ENCODE peak calls at places on chromosomes 12 and 14, in seven cellular contexts. One of them, this sample, is unnamed.
A peak's percentile ranks its signal among the peaks of the same experiment; 100 is the strongest.

GRCh38 chr12:42815068-42815467 is 225.5 kb upstream of the PRICKLE1 start:
- DNase-seq in CD4-positive, CD25-positive, alpha-beta regulatory T cell: no peak
- DNase-seq in NCI-H1105: no peak
- DNase-seq in AG09309: no peak
- DNase-seq in activated naive CD4-positive, alpha-beta T cell treated with anti-CD3 and anti-CD28 coated beads, Interleukin-2, amount 10 ng/mL, durations not matched to agents 7 days and 5 days: no peak
- DNase-seq in small intestine: no peak
- DNase-seq in T-cell: no peak
- DNase-seq in this sample: no peak

GRCh38 chr14:36293824-36294223 is 26.6 kb downstream of the MBIP start:
- DNase-seq in CD4-positive, CD25-positive, alpha-beta regulatory T cell: no peak
- DNase-seq in activated naive CD4-positive, alpha-beta T cell treated with anti-CD3 and anti-CD28 coated beads, Interleukin-2, amount 10 ng/mL, durations not matched to agents 7 days and 5 days: no peak
- DNase-seq in T-cell: no peak
- DNase-seq in AG09309: peak; percentile 46
- DNase-seq in NCI-H1105: no peak
- DNase-seq in small intestine: no peak
- DNase-seq in this sample: peak; percentile 12

GRCh38 chr12:72448805-72449204 is 176.6 kb downstream of the TRHDE start:
- DNase-seq in CD4-positive, CD25-positive, alpha-beta regulatory T cell: no peak
- DNase-seq in NCI-H1105: no peak
- DNase-seq in AG09309: no peak
- DNase-seq in T-cell: no peak
- DNase-seq in activated naive CD4-positive, alpha-beta T cell treated with anti-CD3 and anti-CD28 coated beads, Interleukin-2, amount 10 ng/mL, durations not matched to agents 7 days and 5 days: no peak
- DNase-seq in small intestine: no peak
- DNase-seq in this sample: no peak

GRCh38 chr14:104227806-104228205 is 89.4 kb downstream of the KIF26A start:
- DNase-seq in small intestine: no peak
- DNase-seq in T-cell: no peak
- DNase-seq in CD4-positive, CD25-positive, alpha-beta regulatory T cell: no peak
- DNase-seq in activated naive CD4-positive, alpha-beta T cell treated with anti-CD3 and anti-CD28 coated beads, Interleukin-2, amount 10 ng/mL, durations not matched to agents 7 days and 5 days: peak; percentile 53
- DNase-seq in NCI-H1105: no peak
- DNase-seq in AG09309: no peak
- DNase-seq in this sample: no peak

GRCh38 chr14:38187475-38187874 is 20.2 kb upstream of the SSTR1 start:
- DNase-seq in CD4-positive, CD25-positive, alpha-beta regulatory T cell: no peak
- DNase-seq in AG09309: no peak
- DNase-seq in small intestine: peak; percentile 85
- DNase-seq in T-cell: no peak
- DNase-seq in NCI-H1105: no peak
- DNase-seq in activated naive CD4-positive, alpha-beta T cell treated with anti-CD3 and anti-CD28 coated beads, Interleukin-2, amount 10 ng/mL, durations not matched to agents 7 days and 5 days: no peak
- DNase-seq in this sample: no peak

GRCh38 chr14:44448816-44449411 is 58.2 kb downstream of the FSCB start:
- DNase-seq in AG09309: no peak
- DNase-seq in NCI-H1105: no peak
- DNase-seq in CD4-positive, CD25-positive, alpha-beta regulatory T cell: no peak
- DNase-seq in T-cell: no peak
- DNase-seq in small intestine: peak; percentile 81
- DNase-seq in activated naive CD4-positive, alpha-beta T cell treated with anti-CD3 and anti-CD28 coated beads, Interleukin-2, amount 10 ng/mL, durations not matched to agents 7 days and 5 days: no peak
- DNase-seq in this sample: no peak

GRCh38 chr14:83260751-83261150 is 1727.1 kb upstream of the SEL1L start:
- DNase-seq in small intestine: no peak
- DNase-seq in activated naive CD4-positive, alpha-beta T cell treated with anti-CD3 and anti-CD28 coated beads, Interleukin-2, amount 10 ng/mL, durations not matched to agents 7 days and 5 days: no peak
- DNase-seq in CD4-positive, CD25-positive, alpha-beta regulatory T cell: no peak
- DNase-seq in AG09309: no peak
- DNase-seq in NCI-H1105: no peak
- DNase-seq in T-cell: no peak
- DNase-seq in this sample: no peak

GRCh38 chr14:45426685-45427282 is 173.8 kb upstream of the MIS18BP1 start:
- DNase-seq in AG09309: peak; percentile 8
- DNase-seq in NCI-H1105: peak; percentile 36
- DNase-seq in CD4-positive, CD25-positive, alpha-beta regulatory T cell: no peak
- DNase-seq in T-cell: no peak
- DNase-seq in activated naive CD4-positive, alpha-beta T cell treated with anti-CD3 and anti-CD28 coated beads, Interleukin-2, amount 10 ng/mL, durations not matched to agents 7 days and 5 days: no peak
- DNase-seq in small intestine: peak; percentile 24
- DNase-seq in this sample: peak; percentile 19

GRCh38 chr14:35632276-35633071 is 98.5 kb downstream of the INSM2 start:
- DNase-seq in AG09309: no peak
- DNase-seq in activated naive CD4-positive, alpha-beta T cell treated with anti-CD3 and anti-CD28 coated beads, Interleukin-2, amount 10 ng/mL, durations not matched to agents 7 days and 5 days: no peak
- DNase-seq in CD4-positive, CD25-positive, alpha-beta regulatory T cell: no peak
- DNase-seq in T-cell: no peak
- DNase-seq in NCI-H1105: peak; percentile 89
- DNase-seq in small intestine: no peak
- DNase-seq in this sample: no peak

GRCh38 chr12:41076114-41076513 is 112.0 kb upstream of the PDZRN4 start:
- DNase-seq in small intestine: no peak
- DNase-seq in T-cell: no peak
- DNase-seq in NCI-H1105: no peak
- DNase-seq in CD4-positive, CD25-positive, alpha-beta regulatory T cell: no peak
- DNase-seq in activated naive CD4-positive, alpha-beta T cell treated with anti-CD3 and anti-CD28 coated beads, Interleukin-2, amount 10 ng/mL, durations not matched to agents 7 days and 5 days: no peak
- DNase-seq in AG09309: no peak
- DNase-seq in this sample: no peak

GRCh38 chr12:46217686-46218508 is 50.9 kb downstream of the SLC38A1 start:
- DNase-seq in NCI-H1105: no peak
- DNase-seq in T-cell: no peak
- DNase-seq in AG09309: no peak
- DNase-seq in activated naive CD4-positive, alpha-beta T cell treated with anti-CD3 and anti-CD28 coated beads, Interleukin-2, amount 10 ng/mL, durations not matched to agents 7 days and 5 days: peak; percentile 76
- DNase-seq in small intestine: peak; percentile 55
- DNase-seq in CD4-positive, CD25-positive, alpha-beta regulatory T cell: peak; percentile 61
- DNase-seq in this sample: no peak

GRCh38 chr14:26984318-26985177 is 386.7 kb upstream of the NOVA1 start:
- DNase-seq in activated naive CD4-positive, alpha-beta T cell treated with anti-CD3 and anti-CD28 coated beads, Interleukin-2, amount 10 ng/mL, durations not matched to agents 7 days and 5 days: peak; percentile 20
- DNase-seq in CD4-positive, CD25-positive, alpha-beta regulatory T cell: no peak
- DNase-seq in T-cell: no peak
- DNase-seq in small intestine: peak; percentile 52
- DNase-seq in NCI-H1105: peak; percentile 48
- DNase-seq in AG09309: no peak
- DNase-seq in this sample: peak; percentile 64

GRCh38 chr14:99749763-99750715 is 43.2 kb upstream of the EML1 start:
- DNase-seq in activated naive CD4-positive, alpha-beta T cell treated with anti-CD3 and anti-CD28 coated beads, Interleukin-2, amount 10 ng/mL, durations not matched to agents 7 days and 5 days: no peak
- DNase-seq in small intestine: no peak
- DNase-seq in NCI-H1105: no peak
- DNase-seq in AG09309: no peak
- DNase-seq in T-cell: no peak
- DNase-seq in CD4-positive, CD25-positive, alpha-beta regulatory T cell: no peak
- DNase-seq in this sample: no peak

GRCh38 chr14:25046301-25046943 is 3.5 kb downstream of the STXBP6 start:
- DNase-seq in T-cell: no peak
- DNase-seq in small intestine: peak; percentile 31
- DNase-seq in NCI-H1105: no peak
- DNase-seq in CD4-positive, CD25-positive, alpha-beta regulatory T cell: no peak
- DNase-seq in activated naive CD4-positive, alpha-beta T cell treated with anti-CD3 and anti-CD28 coated beads, Interleukin-2, amount 10 ng/mL, durations not matched to agents 7 days and 5 days: no peak
- DNase-seq in AG09309: no peak
- DNase-seq in this sample: no peak

GRCh38 chr12:57771271-57771872 is 533 bp downstream of the METTL1 start:
- DNase-seq in activated naive CD4-positive, alpha-beta T cell treated with anti-CD3 and anti-CD28 coated beads, Interleukin-2, amount 10 ng/mL, durations not matched to agents 7 days and 5 days: peak; percentile 93
- DNase-seq in CD4-positive, CD25-positive, alpha-beta regulatory T cell: peak; percentile 75
- DNase-seq in AG09309: peak; percentile 55
- DNase-seq in small intestine: peak; percentile 76
- DNase-seq in NCI-H1105: peak; percentile 67
- DNase-seq in T-cell: no peak
- DNase-seq in this sample: peak; percentile 80

GRCh38 chr14:61766136-61766535 is 3.9 kb downstream of the SNAPC1 start:
- DNase-seq in NCI-H1105: no peak
- DNase-seq in CD4-positive, CD25-positive, alpha-beta regulatory T cell: no peak
- DNase-seq in activated naive CD4-positive, alpha-beta T cell treated with anti-CD3 and anti-CD28 coated beads, Interleukin-2, amount 10 ng/mL, durations not matched to agents 7 days and 5 days: no peak
- DNase-seq in AG09309: no peak
- DNase-seq in T-cell: no peak
- DNase-seq in small intestine: no peak
- DNase-seq in this sample: no peak

GRCh38 chr12:69161835-69162234 is 77.5 kb upstream of the CPSF6 start:
- DNase-seq in T-cell: no peak
- DNase-seq in AG09309: no peak
- DNase-seq in CD4-positive, CD25-positive, alpha-beta regulatory T cell: peak; percentile 30
- DNase-seq in activated naive CD4-positive, alpha-beta T cell treated with anti-CD3 and anti-CD28 coated beads, Interleukin-2, amount 10 ng/mL, durations not matched to agents 7 days and 5 days: peak; percentile 44
- DNase-seq in small intestine: no peak
- DNase-seq in NCI-H1105: peak; percentile 82
- DNase-seq in this sample: no peak

GRCh38 chr12:110314308-110314707 is 33.3 kb downstream of the ATP2A2 start:
- DNase-seq in NCI-H1105: no peak
- DNase-seq in activated naive CD4-positive, alpha-beta T cell treated with anti-CD3 and anti-CD28 coated beads, Interleukin-2, amount 10 ng/mL, durations not matched to agents 7 days and 5 days: no peak
- DNase-seq in CD4-positive, CD25-positive, alpha-beta regulatory T cell: no peak
- DNase-seq in AG09309: peak; percentile 43
- DNase-seq in T-cell: no peak
- DNase-seq in small intestine: peak; percentile 25
- DNase-seq in this sample: no peak

GRCh38 chr12:27607611-27608010 is 83.6 kb downstream of the PPFIBP1 start:
- DNase-seq in T-cell: no peak
- DNase-seq in small intestine: no peak
- DNase-seq in AG09309: no peak
- DNase-seq in CD4-positive, CD25-positive, alpha-beta regulatory T cell: no peak
- DNase-seq in activated naive CD4-positive, alpha-beta T cell treated with anti-CD3 and anti-CD28 coated beads, Interleukin-2, amount 10 ng/mL, durations not matched to agents 7 days and 5 days: no peak
- DNase-seq in NCI-H1105: no peak
- DNase-seq in this sample: no peak

GRCh38 chr12:44078273-44078672 is 242.4 kb downstream of the TMEM117 start:
- DNase-seq in CD4-positive, CD25-positive, alpha-beta regulatory T cell: no peak
- DNase-seq in small intestine: no peak
- DNase-seq in T-cell: no peak
- DNase-seq in activated naive CD4-positive, alpha-beta T cell treated with anti-CD3 and anti-CD28 coated beads, Interleukin-2, amount 10 ng/mL, durations not matched to agents 7 days and 5 days: no peak
- DNase-seq in AG09309: no peak
- DNase-seq in NCI-H1105: no peak
- DNase-seq in this sample: no peak

GRCh38 chr12:122886161-122886560 is 9.8 kb downstream of the VPS37B start:
- DNase-seq in small intestine: no peak
- DNase-seq in CD4-positive, CD25-positive, alpha-beta regulatory T cell: no peak
- DNase-seq in activated naive CD4-positive, alpha-beta T cell treated with anti-CD3 and anti-CD28 coated beads, Interleukin-2, amount 10 ng/mL, durations not matched to agents 7 days and 5 days: no peak
- DNase-seq in AG09309: no peak
- DNase-seq in T-cell: no peak
- DNase-seq in NCI-H1105: no peak
- DNase-seq in this sample: no peak

GRCh38 chr12:52280796-52281560 is 6.5 kb downstream of the KRT86 start:
- DNase-seq in CD4-positive, CD25-positive, alpha-beta regulatory T cell: no peak
- DNase-seq in AG09309: peak; percentile 98
- DNase-seq in small intestine: no peak
- DNase-seq in activated naive CD4-positive, alpha-beta T cell treated with anti-CD3 and anti-CD28 coated beads, Interleukin-2, amount 10 ng/mL, durations not matched to agents 7 days and 5 days: peak; percentile 13
- DNase-seq in NCI-H1105: no peak
- DNase-seq in T-cell: no peak
- DNase-seq in this sample: peak; percentile 96

GRCh38 chr12:118237908-118238307 is 102.0 kb downstream of the PEBP1 start:
- DNase-seq in NCI-H1105: no peak
- DNase-seq in activated naive CD4-positive, alpha-beta T cell treated with anti-CD3 and anti-CD28 coated beads, Interleukin-2, amount 10 ng/mL, durations not matched to agents 7 days and 5 days: no peak
- DNase-seq in AG09309: no peak
- DNase-seq in small intestine: no peak
- DNase-seq in T-cell: no peak
- DNase-seq in CD4-positive, CD25-positive, alpha-beta regulatory T cell: no peak
- DNase-seq in this sample: no peak

GRCh38 chr12:69105101-69105613 is 134.2 kb upstream of the CPSF6 start:
- DNase-seq in T-cell: no peak
- DNase-seq in small intestine: no peak
- DNase-seq in CD4-positive, CD25-positive, alpha-beta regulatory T cell: no peak
- DNase-seq in NCI-H1105: no peak
- DNase-seq in activated naive CD4-positive, alpha-beta T cell treated with anti-CD3 and anti-CD28 coated beads, Interleukin-2, amount 10 ng/mL, durations not matched to agents 7 days and 5 days: no peak
- DNase-seq in AG09309: no peak
- DNase-seq in this sample: no peak

GRCh38 chr14:77022219-77022852 is 6.2 kb downstream of the IRF2BPL start:
- DNase-seq in T-cell: no peak
- DNase-seq in NCI-H1105: peak; percentile 52
- DNase-seq in AG09309: no peak
- DNase-seq in activated naive CD4-positive, alpha-beta T cell treated with anti-CD3 and anti-CD28 coated beads, Interleukin-2, amount 10 ng/mL, durations not matched to agents 7 days and 5 days: peak; percentile 54
- DNase-seq in small intestine: peak; percentile 39
- DNase-seq in CD4-positive, CD25-positive, alpha-beta regulatory T cell: no peak
- DNase-seq in this sample: no peak

GRCh38 chr14:100176811-100177327 is 17.4 kb upstream of the DEGS2 start:
- DNase-seq in T-cell: no peak
- DNase-seq in activated naive CD4-positive, alpha-beta T cell treated with anti-CD3 and anti-CD28 coated beads, Interleukin-2, amount 10 ng/mL, durations not matched to agents 7 days and 5 days: no peak
- DNase-seq in NCI-H1105: no peak
- DNase-seq in CD4-positive, CD25-positive, alpha-beta regulatory T cell: no peak
- DNase-seq in small intestine: peak; percentile 42
- DNase-seq in AG09309: no peak
- DNase-seq in this sample: no peak

GRCh38 chr12:84738481-84738972 is 174.1 kb downstream of the SLC6A15 start:
- DNase-seq in activated naive CD4-positive, alpha-beta T cell treated with anti-CD3 and anti-CD28 coated beads, Interleukin-2, amount 10 ng/mL, durations not matched to agents 7 days and 5 days: no peak
- DNase-seq in CD4-positive, CD25-positive, alpha-beta regulatory T cell: no peak
- DNase-seq in T-cell: no peak
- DNase-seq in small intestine: no peak
- DNase-seq in AG09309: peak; percentile 92
- DNase-seq in NCI-H1105: no peak
- DNase-seq in this sample: no peak

GRCh38 chr12:56374726-56375597 is 12.3 kb upstream of the APOF start:
- DNase-seq in AG09309: no peak
- DNase-seq in T-cell: no peak
- DNase-seq in CD4-positive, CD25-positive, alpha-beta regulatory T cell: no peak
- DNase-seq in small intestine: no peak
- DNase-seq in activated naive CD4-positive, alpha-beta T cell treated with anti-CD3 and anti-CD28 coated beads, Interleukin-2, amount 10 ng/mL, durations not matched to agents 7 days and 5 days: no peak
- DNase-seq in NCI-H1105: no peak
- DNase-seq in this sample: no peak

GRCh38 chr12:6224550-6224949 is 24.4 kb downstream of the CD9 start:
- DNase-seq in activated naive CD4-positive, alpha-beta T cell treated with anti-CD3 and anti-CD28 coated beads, Interleukin-2, amount 10 ng/mL, durations not matched to agents 7 days and 5 days: no peak
- DNase-seq in small intestine: no peak
- DNase-seq in AG09309: no peak
- DNase-seq in CD4-positive, CD25-positive, alpha-beta regulatory T cell: no peak
- DNase-seq in T-cell: no peak
- DNase-seq in NCI-H1105: peak; percentile 70
- DNase-seq in this sample: no peak

GRCh38 chr14:71908141-71908540 is 24.1 kb upstream of the RGS6 start:
- DNase-seq in small intestine: no peak
- DNase-seq in activated naive CD4-positive, alpha-beta T cell treated with anti-CD3 and anti-CD28 coated beads, Interleukin-2, amount 10 ng/mL, durations not matched to agents 7 days and 5 days: no peak
- DNase-seq in CD4-positive, CD25-positive, alpha-beta regulatory T cell: no peak
- DNase-seq in NCI-H1105: no peak
- DNase-seq in AG09309: no peak
- DNase-seq in T-cell: no peak
- DNase-seq in this sample: no peak